ENCODE peak calls at places on chromosomes 4 and X, in four cellular contexts. One of them, this sample, is unnamed.

GRCh38 chr4:1058198-1058996 is 47.0 kb downstream of the FGFRL1 start:
- DNase-seq in GM12878: no peak
- DNase-seq in adrenal gland: no peak
- DNase-seq in Peyer's patch: no peak
- DNase-seq in this sample: peak

GRCh38 chrX:3609800-3610199 is 103.6 kb downstream of the PRKX start:
- DNase-seq in GM12878: no peak
- DNase-seq in adrenal gland: no peak
- DNase-seq in Peyer's patch: no peak
- DNase-seq in this sample: no peak

GRCh38 chr4:154361450-154361849 is 130.1 kb downstream of the DCHS2 start:
- DNase-seq in GM12878: no peak
- DNase-seq in adrenal gland: no peak
- DNase-seq in Peyer's patch: peak
- DNase-seq in this sample: no peak

GRCh38 chr4:675980-676870 is 1.9 kb downstream of the MYL5 start:
- DNase-seq in GM12878: no peak
- DNase-seq in adrenal gland: no peak
- DNase-seq in Peyer's patch: no peak
- DNase-seq in this sample: no peak

GRCh38 chrX:28590394-28590793 is 3.1 kb downstream of the IL1RAPL1 start:
- DNase-seq in GM12878: no peak
- DNase-seq in adrenal gland: no peak
- DNase-seq in Peyer's patch: no peak
- DNase-seq in this sample: no peak

GRCh38 chr4:89303177-89303576 is 4.4 kb downstream of the GPRIN3 start:
- DNase-seq in GM12878: no peak
- DNase-seq in adrenal gland: peak
- DNase-seq in Peyer's patch: peak
- DNase-seq in this sample: no peak

GRCh38 chr4:5887361-5888221 is 5.3 kb downstream of the CRMP1 start:
- DNase-seq in GM12878: no peak
- DNase-seq in adrenal gland: no peak
- DNase-seq in Peyer's patch: no peak
- DNase-seq in this sample: no peak

GRCh38 chrX:44036336-44036735 is 63.1 kb upstream of the NDP start:
- DNase-seq in GM12878: no peak
- DNase-seq in adrenal gland: no peak
- DNase-seq in Peyer's patch: no peak
- DNase-seq in this sample: no peak

GRCh38 chrX:154401045-154401799 is 3.0 kb downstream of the RPL10 start:
- DNase-seq in GM12878: no peak
- DNase-seq in adrenal gland: no peak
- DNase-seq in Peyer's patch: no peak
- DNase-seq in this sample: no peak

GRCh38 chr4:14592950-14593349 is 409.3 kb upstream of the CPEB2 start:
- DNase-seq in GM12878: no peak
- DNase-seq in adrenal gland: no peak
- DNase-seq in Peyer's patch: no peak
- DNase-seq in this sample: no peak

GRCh38 chr4:78552398-78553396 is 1.1 kb downstream of the ANXA3 start:
- DNase-seq in GM12878: no peak
- DNase-seq in adrenal gland: no peak
- DNase-seq in Peyer's patch: no peak
- DNase-seq in this sample: no peak

DNA sequence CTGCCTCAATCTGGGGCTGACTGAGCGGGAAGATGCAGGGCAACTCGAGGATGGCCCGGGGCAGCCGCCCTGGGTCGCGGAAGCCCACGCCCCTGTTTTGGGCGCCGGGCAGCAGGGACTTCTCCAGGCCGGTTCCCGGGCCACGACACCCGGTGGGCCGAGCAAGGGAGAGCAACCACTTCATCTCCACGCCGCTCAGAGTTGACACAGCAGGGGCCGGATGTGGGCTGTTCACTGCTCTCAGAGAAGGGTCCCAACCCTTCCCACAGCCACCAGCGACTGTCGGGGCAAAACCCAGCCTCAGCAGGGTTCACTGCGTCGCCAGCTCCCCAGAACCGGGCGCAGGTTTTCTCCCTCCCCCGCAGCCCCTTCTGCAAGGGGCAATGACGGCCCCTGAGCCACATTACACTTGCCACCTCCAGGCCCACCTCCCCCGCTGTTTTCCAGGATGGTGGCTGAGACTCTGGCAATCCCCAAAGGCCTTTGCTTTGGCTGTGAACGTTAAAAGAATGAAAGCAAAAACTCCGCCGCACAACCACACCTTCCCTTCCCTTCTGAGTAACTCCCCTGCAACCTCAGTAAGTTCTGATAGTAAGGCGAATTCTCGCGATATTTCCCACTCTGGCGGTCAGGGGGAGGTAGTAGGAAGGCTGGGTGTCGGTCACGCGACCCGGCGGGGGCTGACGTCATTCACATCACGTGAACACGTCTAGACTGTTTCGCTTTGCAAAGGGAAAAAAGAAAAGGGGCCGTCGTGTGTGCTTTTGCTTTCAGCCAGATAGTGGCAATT is 718 bp upstream of the CAMK2D start:
- DNase-seq in GM12878: peak
- DNase-seq in adrenal gland: peak
- DNase-seq in Peyer's patch: peak
- DNase-seq in this sample: peak
- TF ChIP-seq POLR2A in GM12878: peak
- TF ChIP-seq POLR2A in adrenal gland: peak
- TF ChIP-seq POLR2A in Peyer's patch: peak
- TF ChIP-seq POLR2A in this sample: peak

GRCh38 chr4:153114771-153115321 is 89.4 kb upstream of the TRIM2 start:
- DNase-seq in GM12878: no peak
- DNase-seq in adrenal gland: no peak
- DNase-seq in Peyer's patch: no peak
- DNase-seq in this sample: no peak

GRCh38 chr4:153117554-153117953 is 86.7 kb upstream of the TRIM2 start:
- DNase-seq in GM12878: no peak
- DNase-seq in adrenal gland: no peak
- DNase-seq in Peyer's patch: no peak
- DNase-seq in this sample: no peak

GRCh38 chr4:153115322-153116100 is 88.7 kb upstream of the TRIM2 start:
- DNase-seq in GM12878: peak
- DNase-seq in adrenal gland: peak
- DNase-seq in Peyer's patch: peak
- DNase-seq in this sample: no peak

GRCh38 chr4:153116801-153117200 is 87.4 kb upstream of the TRIM2 start:
- DNase-seq in GM12878: no peak
- DNase-seq in adrenal gland: no peak
- DNase-seq in Peyer's patch: no peak
- DNase-seq in this sample: no peak

GRCh38 chr4:153116101-153116680 is 88.1 kb upstream of the TRIM2 start:
- DNase-seq in GM12878: no peak
- DNase-seq in adrenal gland: no peak
- DNase-seq in Peyer's patch: no peak
- DNase-seq in this sample: no peak
- H3K4me3 ChIP-seq in GM12878: peak
- H3K4me3 ChIP-seq in adrenal gland: no peak
- H3K4me3 ChIP-seq in Peyer's patch: no peak
- H3K4me3 ChIP-seq in this sample: peak

DNA sequence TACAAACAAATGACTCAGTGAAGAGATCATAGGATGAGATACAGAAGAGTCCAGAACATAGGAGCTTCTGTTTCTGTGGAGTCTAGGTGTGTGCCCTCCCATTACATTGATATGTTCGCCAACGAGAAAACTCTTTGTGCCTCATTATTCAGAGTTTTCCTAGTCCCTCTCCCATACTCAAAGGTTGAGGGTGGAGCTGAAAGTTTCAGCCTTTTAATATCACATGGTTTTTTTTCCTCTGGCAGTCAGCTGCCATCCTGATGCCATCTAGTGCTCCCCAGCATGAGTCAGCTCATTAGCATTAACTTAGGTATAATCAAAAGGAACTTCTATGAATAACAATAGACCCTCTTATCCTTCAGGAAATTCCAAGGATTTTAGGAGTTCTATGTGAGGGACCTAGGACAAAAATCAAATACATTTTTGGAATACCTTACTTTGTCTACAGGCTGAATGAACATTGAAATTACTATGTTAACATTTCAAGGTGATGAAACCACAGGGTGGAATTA is 559.6 kb upstream of the AMOT start:
- DNase-seq in GM12878: no peak
- DNase-seq in adrenal gland: no peak
- DNase-seq in Peyer's patch: no peak
- DNase-seq in this sample: no peak
- H3K27ac ChIP-seq in GM12878: no peak
- H3K27ac ChIP-seq in adrenal gland: no peak
- H3K27ac ChIP-seq in Peyer's patch: no peak
- H3K27ac ChIP-seq in this sample: no peak

GRCh38 chrX:48697182-48697727 is 721 bp downstream of the SUV39H1 start:
- DNase-seq in GM12878: no peak
- DNase-seq in adrenal gland: no peak
- DNase-seq in Peyer's patch: no peak
- DNase-seq in this sample: no peak
- TF ChIP-seq POLR2A in GM12878: peak
- TF ChIP-seq POLR2A in adrenal gland: no peak
- TF ChIP-seq POLR2A in Peyer's patch: no peak
- TF ChIP-seq POLR2A in this sample: no peak

GRCh38 chrX:71533514-71533849 is 578 bp downstream of the OGT start:
- DNase-seq in GM12878: no peak
- DNase-seq in adrenal gland: no peak
- DNase-seq in Peyer's patch: no peak
- DNase-seq in this sample: no peak

GRCh38 chrX:71533850-71534515 is 1.1 kb downstream of the OGT start:
- DNase-seq in GM12878: no peak
- DNase-seq in adrenal gland: peak
- DNase-seq in Peyer's patch: peak
- DNase-seq in this sample: no peak

GRCh38 chrX:71532753-71533425 is at the start of gene OGT:
- DNase-seq in GM12878: peak
- DNase-seq in adrenal gland: peak
- DNase-seq in Peyer's patch: peak
- DNase-seq in this sample: peak

GRCh38 chrX:71536285-71536684 is 3.4 kb downstream of the OGT start:
- DNase-seq in GM12878: no peak
- DNase-seq in adrenal gland: no peak
- DNase-seq in Peyer's patch: no peak
- DNase-seq in this sample: no peak

GRCh38 chrX:71534773-71535544 is 2.1 kb downstream of the OGT start:
- DNase-seq in GM12878: no peak
- DNase-seq in adrenal gland: no peak
- DNase-seq in Peyer's patch: no peak
- DNase-seq in this sample: no peak
- H3K4me3 ChIP-seq in GM12878: peak
- H3K4me3 ChIP-seq in adrenal gland: no peak
- H3K4me3 ChIP-seq in Peyer's patch: peak
- H3K4me3 ChIP-seq in this sample: peak

DNA sequence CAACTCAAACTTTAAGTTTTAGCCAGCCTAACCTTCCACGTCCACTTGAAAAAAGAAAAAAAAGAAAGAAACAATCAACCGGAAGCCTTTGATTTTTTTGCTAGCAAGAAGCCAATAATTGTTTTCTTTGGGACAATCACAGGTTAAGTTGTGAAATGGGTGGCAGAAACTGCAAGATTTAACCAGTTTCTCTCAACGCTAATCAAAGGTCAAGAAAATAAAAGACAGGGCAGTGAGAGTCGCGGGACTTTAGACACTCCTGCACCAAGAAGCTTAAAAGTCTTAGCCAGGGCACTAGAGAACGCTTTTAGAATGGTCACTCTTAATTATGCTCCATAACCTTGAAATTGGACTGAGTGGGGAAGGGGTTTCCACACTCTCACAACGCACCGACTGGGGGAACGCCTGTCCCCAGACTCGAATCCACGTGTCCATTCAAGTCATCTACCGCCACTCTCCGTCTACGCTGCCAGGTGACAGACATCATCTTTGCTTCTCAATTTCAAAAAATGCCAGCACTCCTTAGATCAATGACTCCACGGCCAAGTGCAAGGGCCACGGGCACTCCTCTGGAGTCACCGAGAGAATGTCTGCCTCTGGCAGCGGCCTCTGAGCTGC is 883 bp downstream of the ACSL1 start:
- DNase-seq in GM12878: no peak
- DNase-seq in adrenal gland: no peak
- DNase-seq in Peyer's patch: peak
- DNase-seq in this sample: no peak
- H3K27ac ChIP-seq in GM12878: peak
- H3K27ac ChIP-seq in adrenal gland: no peak
- H3K27ac ChIP-seq in Peyer's patch: peak
- H3K27ac ChIP-seq in this sample: peak

DNA sequence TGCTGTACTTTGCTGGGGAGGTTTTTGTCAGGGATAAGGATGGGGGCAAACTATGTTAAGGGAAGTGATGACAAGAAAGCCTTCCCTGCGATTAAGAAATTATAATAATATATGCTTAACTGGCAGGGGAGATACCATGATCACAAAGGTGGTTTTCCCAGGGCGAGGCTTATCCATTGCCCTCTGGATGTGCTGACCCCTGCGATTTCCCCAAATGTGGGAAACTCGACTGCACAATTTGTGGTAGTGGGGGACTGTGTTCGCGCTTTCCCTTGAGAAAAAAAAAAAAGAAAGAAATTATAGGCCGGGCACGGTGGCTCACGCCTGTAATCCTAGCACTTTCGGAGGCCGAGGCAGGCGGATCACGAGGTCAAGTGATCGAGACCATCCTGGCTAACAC is 24.5 kb downstream of the SLC25A43 start:
- DNase-seq in GM12878: no peak
- DNase-seq in adrenal gland: no peak
- DNase-seq in Peyer's patch: no peak
- DNase-seq in this sample: no peak
- TF ChIP-seq POLR2A in GM12878: no peak
- TF ChIP-seq POLR2A in adrenal gland: no peak
- TF ChIP-seq POLR2A in Peyer's patch: no peak
- TF ChIP-seq POLR2A in this sample: no peak

DNA sequence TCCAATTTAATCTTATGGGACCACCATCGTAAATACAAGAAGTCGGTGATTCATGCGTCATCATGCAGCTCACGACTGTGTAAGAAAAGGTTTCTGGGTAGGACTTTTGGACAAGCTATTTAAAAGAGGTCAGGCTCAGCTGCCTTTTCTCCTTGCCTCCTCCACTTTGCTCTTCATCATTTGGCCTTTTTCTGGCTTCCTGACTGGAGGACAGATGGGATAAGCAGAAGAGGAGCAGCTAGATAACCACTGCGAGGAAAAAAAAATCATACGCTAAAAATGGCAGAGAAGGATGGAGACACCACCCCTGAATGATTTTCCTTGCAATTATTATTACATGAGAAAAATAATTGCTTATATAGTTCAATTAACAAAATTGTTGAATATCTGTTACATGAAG is 294.3 kb upstream of the FSTL5 start:
- DNase-seq in GM12878: no peak
- DNase-seq in adrenal gland: no peak
- DNase-seq in Peyer's patch: no peak
- DNase-seq in this sample: no peak
- H3K4me3 ChIP-seq in GM12878: no peak
- H3K4me3 ChIP-seq in adrenal gland: no peak
- H3K4me3 ChIP-seq in Peyer's patch: no peak
- H3K4me3 ChIP-seq in this sample: no peak